ENCODE peak calls at places on chromosomes 13 and 19, in six cellular contexts. D, Y, W, I, J and G are unnamed samples.

GRCh38 chr13:40874138-40874776 is 84.8 kb downstream of the SLC25A15 start:
- DNase-seq in D (no peak), I (no peak), W (no peak), Y (no peak), J (no peak), G (no peak)

GRCh38 chr13:20297181-20297580 is 65.1 kb upstream of the GJB6 start:
- DNase-seq in W (no peak), Y (no peak), I (no peak), J (no peak), D (no peak), G (no peak)

GRCh38 chr13:31236211-31236786 is 36.5 kb downstream of the B3GLCT start:
- DNase-seq in W (no peak), J (peak; percentile 12), I (no peak), D (no peak), Y (peak; percentile 54), G (no peak)

GRCh38 chr19:56692496-56692895 is 20.9 kb upstream of the ZNF835 start:
- DNase-seq in Y (no peak), J (no peak), W (no peak), I (no peak), D (no peak), G (no peak)

GRCh38 chr13:111225810-111226546 is 94.5 kb upstream of the TEX29 start:
- DNase-seq in D (no peak), W (no peak), I (no peak), Y (no peak), J (no peak), G (no peak)

GRCh38 chr13:44389003-44389666 is 15.5 kb downstream of the SERP2 start:
- DNase-seq in J (no peak), I (no peak), W (no peak), D (no peak), Y (no peak), G (no peak)

GRCh38 chr19:45767881-45768643 is 990 bp downstream of the SIX5 start:
- DNase-seq in I (peak; percentile 71), J (peak; percentile 69), Y (peak; percentile 65), W (no peak), D (peak; percentile 79), G (no peak)

GRCh38 chr13:110642291-110642981 is 27.1 kb downstream of the NAXD start:
- DNase-seq in W (no peak), I (no peak), J (no peak), D (no peak), Y (no peak), G (no peak)

GRCh38 chr19:48874309-48875135 is 2.3 kb downstream of the PPP1R15A start:
- DNase-seq in Y (peak; percentile 80), W (no peak), I (peak; percentile 35), J (no peak), D (no peak), G (no peak)

GRCh38 chr13:24709186-24709913 is 29.1 kb downstream of the ATP12A start:
- DNase-seq in I (no peak), J (no peak), W (no peak), Y (no peak), D (no peak), G (no peak)

GRCh38 chr13:26324867-26325266 is 70.9 kb downstream of the CDK8 start:
- DNase-seq in J (no peak), D (no peak), Y (peak; percentile 13), W (no peak), I (no peak), G (no peak)

GRCh38 chr19:16529466-16530144 is 12.6 kb downstream of the CHERP start:
- DNase-seq in I (no peak), Y (no peak), J (no peak), W (no peak), D (no peak), G (no peak)

GRCh38 chr19:46372901-46373572 is 26.1 kb downstream of the PPP5C start:
- DNase-seq in Y (no peak), I (no peak), J (peak; percentile 11), W (no peak), D (no peak), G (no peak)

GRCh38 chr13:48038763-48039162 is 1.2 kb downstream of the NUDT15 start:
- DNase-seq in Y (no peak), D (no peak), W (no peak), I (no peak), J (no peak), G (no peak)

GRCh38 chr13:54928071-54928470 is 1899.5 kb downstream of the OLFM4 start:
- DNase-seq in J (no peak), D (no peak), Y (no peak), I (no peak), W (no peak), G (no peak)

GRCh38 chr19:8335343-8336071 is 7.6 kb downstream of the KANK3 start:
- DNase-seq in I (no peak), W (no peak), Y (no peak), D (no peak), J (no peak), G (no peak)

GRCh38 chr19:13981988-13982501 is 24.1 kb downstream of the RFX1 start:
- DNase-seq in J (no peak), W (no peak), I (no peak), D (no peak), Y (no peak), G (no peak)

GRCh38 chr13:31827707-31828106 is 88.4 kb downstream of the RXFP2 start:
- DNase-seq in J (no peak), I (no peak), D (no peak), W (no peak), Y (no peak), G (no peak)

GRCh38 chr13:112885782-112886268 is 83.2 kb upstream of the MCF2L start:
- DNase-seq in J (peak; percentile 74), I (peak; percentile 78), W (peak; percentile 53), Y (peak; percentile 87), D (peak; percentile 74), G (peak; percentile 74)

GRCh38 chr13:61045197-61045596 is 370.5 kb downstream of the PCDH20 start:
- DNase-seq in D (no peak), Y (no peak), W (no peak), I (no peak), J (no peak), G (no peak)

GRCh38 chr13:23609414-23610186 is 39.4 kb downstream of the TNFRSF19 start:
- DNase-seq in Y (peak; percentile 77), I (peak; percentile 28), J (no peak), W (no peak), D (no peak), G (no peak)

GRCh38 chr19:4647676-4648644 is 8.6 kb downstream of the TNFAIP8L1 start:
- DNase-seq in W (no peak), Y (no peak), J (no peak), D (peak; percentile 56), I (peak; percentile 89), G (no peak)

GRCh38 chr13:46367622-46368327 is 19.3 kb downstream of the RUBCNL start:
- DNase-seq in I (no peak), J (no peak), Y (peak; percentile 45), D (no peak), W (no peak), G (no peak)

DNA sequence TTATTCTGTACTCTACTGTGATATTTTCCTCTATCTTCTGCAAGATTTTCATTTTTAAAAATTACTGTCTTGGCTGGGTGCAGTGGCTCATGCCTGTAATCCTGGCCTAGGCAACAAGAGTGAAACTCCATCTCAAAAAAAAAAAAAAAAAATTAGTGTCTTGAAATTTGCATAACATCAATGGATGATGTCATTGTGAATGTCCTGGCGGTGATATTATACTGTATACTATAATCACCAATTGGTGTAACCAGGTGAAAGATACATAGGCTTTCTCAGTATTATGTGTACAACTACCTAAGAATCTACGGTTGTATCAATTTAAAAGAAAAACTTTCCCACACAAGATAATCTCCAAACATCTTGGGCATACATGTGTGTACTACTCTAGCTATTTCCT is 15.2 kb downstream of the ZNF331 start:
- DNase-seq in J (no peak), I (no peak), W (no peak), D (no peak), Y (peak; percentile 28), G (no peak)
- H3K4me3 ChIP-seq in J (no peak overlapping the region), I (no peak overlapping the region), W (no peak overlapping the region), D (no peak overlapping the region), Y (no peak overlapping the region), G (no peak overlapping the region)

GRCh38 chr13:35856084-35856483 is 275.1 kb downstream of the DCLK1 start:
- DNase-seq in D (no peak), Y (no peak), J (no peak), I (no peak), W (no peak), G (no peak)
- H3K4me3 ChIP-seq in D (no peak overlapping the region), Y (no peak overlapping the region), J (no peak overlapping the region), I (no peak overlapping the region), W (no peak overlapping the region), G (no peak overlapping the region)

GRCh38 chr13:99295488-99296252 is 11.5 kb downstream of the GPR183 start:
- DNase-seq in W (no peak), J (no peak), D (no peak), I (no peak), Y (no peak), G (no peak)
- H3K4me3 ChIP-seq in W (no peak overlapping the region), J (no peak overlapping the region), D (no peak overlapping the region), I (no peak overlapping the region), Y (no peak overlapping the region), G (no peak overlapping the region)

DNA sequence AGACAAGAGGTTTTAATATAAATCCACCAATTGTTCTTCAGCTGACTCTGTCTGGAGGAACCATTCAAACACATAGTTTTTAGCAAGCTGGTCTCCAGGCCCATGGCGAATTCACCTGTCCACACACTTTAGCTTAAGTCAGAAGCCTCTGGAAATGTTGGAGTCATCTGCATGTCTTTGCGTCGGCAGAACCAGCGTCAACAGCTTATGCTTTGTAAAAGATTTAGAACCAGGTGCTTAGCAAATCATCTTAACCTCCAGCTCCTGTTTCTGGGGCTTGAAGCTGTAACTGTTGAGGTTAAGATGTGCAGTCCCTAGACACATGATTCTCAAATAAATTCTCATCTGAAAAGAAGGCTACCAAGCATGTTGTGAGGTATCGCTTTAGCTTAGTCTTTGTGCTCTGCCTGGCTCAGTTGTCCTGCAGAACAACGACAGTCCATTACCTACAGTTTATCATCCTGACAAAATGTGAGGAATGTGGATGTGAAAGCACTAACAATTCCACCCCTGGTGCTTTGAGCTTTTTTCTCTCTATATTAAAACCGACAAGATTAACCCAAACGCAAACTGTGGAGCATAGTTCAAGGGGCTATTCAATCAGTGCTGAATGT is 4.4 kb downstream of the EFNB2 start:
- DNase-seq in D (no peak), I (no peak), W (no peak), Y (no peak), J (no peak), G (no peak)
- H3K4me3 ChIP-seq in D (peak overlapping the region; percentile 75), I (peak overlapping the region; percentile 79), W (no peak overlapping the region), Y (no peak overlapping the region), J (peak overlapping the region; percentile 96), G (no peak overlapping the region)